ENCODE peak calls at places on chromosome 12, in nine cellular contexts. F is astrocyte; L is HEK293T; J is mucosa of gallbladder; M is right cardiac atrium; T is stimulated activated CD8-positive, alpha-beta memory T cell treated with anti-CD3 and anti-CD28 coated beads, Interleukin-15, amount 100 ng/mL, for 4 hours; U is epithelial cell of proximal tubule; W is NCI-H2029; Z is mesothelial cell of epicardium. X is an unnamed sample.
A peak's percentile ranks its signal among the peaks of the same experiment; 100 is the strongest.

GRCh38 chr12:85504164-85504563 is 224.1 kb downstream of the ALX1 start:
- DNase-seq in Z (no peak), U (no peak), T (no peak), F (no peak), L (no peak), J (no peak), M (no peak), W (no peak), X (no peak)

GRCh38 chr12:97556201-97556824 is 93.7 kb downstream of the RMST start:
- DNase-seq in M (peak; percentile 58), L (no peak), W (peak; percentile 42), Z (no peak), J (no peak), T (no peak), U (peak; percentile 71), F (peak; percentile 89), X (peak; percentile 26)

GRCh38 chr12:6553051-6553868 is 2.6 kb downstream of the IFFO1 start:
- DNase-seq in W (peak; percentile 56), J (no peak), Z (no peak), U (no peak), T (no peak), L (no peak), M (no peak), F (peak; percentile 56), X (no peak)

GRCh38 chr12:78271546-78271945 is 440.9 kb downstream of the NAV3 start:
- DNase-seq in F (peak; percentile 50), M (no peak), L (no peak), Z (no peak), W (no peak), U (no peak), T (no peak), J (no peak), X (no peak)

GRCh38 chr12:20421338-20421890 is 53.1 kb downstream of the PDE3A start:
- DNase-seq in U (no peak), T (no peak), W (no peak), L (no peak), F (no peak), J (no peak), M (no peak), Z (no peak), X (peak; percentile 63)

GRCh38 chr12:23084236-23084995 is 459.4 kb downstream of the ETNK1 start:
- DNase-seq in J (no peak), U (peak; percentile 88), T (no peak), L (no peak), Z (no peak), M (no peak), W (peak; percentile 68), F (peak; percentile 99), X (no peak)

GRCh38 chr12:68237523-68238070 is 12.0 kb upstream of the IL26 start:
- DNase-seq in W (no peak), J (no peak), M (no peak), Z (no peak), U (no peak), F (peak; percentile 52), T (no peak), L (no peak), X (no peak)

GRCh38 chr12:3173008-3173553 is 95.9 kb downstream of the TSPAN9 start:
- DNase-seq in Z (no peak), F (no peak), W (no peak), U (no peak), L (no peak), J (no peak), T (no peak), M (no peak), X (no peak)

GRCh38 chr12:45049912-45050318 is 984 bp downstream of the DBX2 start:
- DNase-seq in U (no peak), L (no peak), M (peak; percentile 39), W (no peak), J (no peak), Z (no peak), T (no peak), F (no peak), X (no peak)

GRCh38 chr12:11805043-11805442 is 155.6 kb downstream of the ETV6 start:
- DNase-seq in M (no peak), T (no peak), U (no peak), L (no peak), J (no peak), F (no peak), Z (no peak), W (no peak), X (no peak)

GRCh38 chr12:11513288-11513687 is 117.9 kb upstream of the PRB2 start:
- DNase-seq in W (no peak), J (no peak), U (no peak), Z (no peak), F (no peak), M (no peak), T (no peak), L (peak; percentile 19), X (no peak)

GRCh38 chr12:96774501-96775256 is 132.4 kb upstream of the NEDD1 start:
- DNase-seq in U (no peak), L (no peak), Z (no peak), M (no peak), J (no peak), F (peak; percentile 49), T (no peak), W (no peak), X (no peak)

GRCh38 chr12:104763163-104763805 is 194.8 kb downstream of the SLC41A2 start:
- DNase-seq in Z (no peak), W (no peak), L (no peak), J (no peak), M (no peak), T (no peak), U (no peak), F (no peak), X (no peak)

GRCh38 chr12:76568888-76569551 is 9.4 kb upstream of the OSBPL8 start:
- DNase-seq in M (no peak), U (no peak), W (no peak), Z (no peak), L (no peak), J (no peak), F (no peak), T (no peak), X (no peak)

GRCh38 chr12:124512667-124513296 is 54.6 kb downstream of the NCOR2 start:
- DNase-seq in J (peak; percentile 84), F (peak; percentile 96), M (peak; percentile 96), W (peak; percentile 68), U (peak; percentile 65), Z (no peak), L (no peak), T (no peak), X (no peak)

GRCh38 chr12:121958521-121959240 is 40.3 kb downstream of the CFAP251 start:
- DNase-seq in L (no peak), M (no peak), T (no peak), F (peak; percentile 27), J (no peak), U (no peak), W (no peak), Z (no peak), X (no peak)

GRCh38 chr12:49348781-49349180 is 2.1 kb downstream of the DNAJC22 start:
- DNase-seq in L (no peak), Z (no peak), T (no peak), F (no peak), J (no peak), U (no peak), W (no peak), M (no peak), X (no peak)

GRCh38 chr12:75872762-75873161 is 158.8 kb downstream of the PHLDA1 start:
- DNase-seq in T (no peak), M (no peak), W (no peak), U (no peak), F (no peak), L (no peak), Z (no peak), J (peak; percentile 27), X (no peak)

GRCh38 chr12:18224745-18225144 is 36.6 kb upstream of the PIK3C2G start:
- DNase-seq in F (peak; percentile 27), W (no peak), U (peak; percentile 9), L (peak; percentile 17), Z (no peak), J (no peak), T (no peak), M (no peak), X (peak; percentile 2)

GRCh38 chr12:49098035-49098451 is 3.4 kb upstream of the DHH start:
- DNase-seq in U (no peak), M (no peak), T (no peak), W (no peak), F (no peak), J (peak; percentile 44), L (peak; percentile 78), Z (no peak), X (no peak)

GRCh38 chr12:20369164-20370000 is 1.0 kb downstream of the PDE3A start:
- DNase-seq in L (peak; percentile 29), Z (peak; percentile 43), T (no peak), F (peak; percentile 62), U (no peak), J (peak; percentile 53), M (peak; percentile 95), W (no peak), X (no peak)

GRCh38 chr12:81294325-81295190 is 216.7 kb downstream of the ACSS3 start:
- DNase-seq in U (no peak), T (no peak), M (no peak), Z (no peak), F (peak; percentile 76), L (no peak), J (no peak), W (no peak), X (no peak)

GRCh38 chr12:98738539-98738938 is 93.4 kb downstream of the APAF1 start:
- DNase-seq in M (no peak), F (no peak), U (no peak), L (no peak), W (no peak), Z (no peak), J (no peak), T (no peak), X (no peak)

GRCh38 chr12:132030367-132031038 is 80.8 kb downstream of the EP400 start:
- DNase-seq in L (no peak), Z (no peak), J (peak; percentile 17), T (no peak), W (no peak), M (peak; percentile 76), U (no peak), F (no peak), X (no peak)

GRCh38 chr12:69405466-69405865 is 45.9 kb downstream of the YEATS4 start:
- DNase-seq in M (no peak), W (no peak), Z (no peak), U (peak; percentile 70), T (no peak), J (peak; percentile 22), F (peak; percentile 100), L (no peak), X (no peak)

GRCh38 chr12:65666876-65667275 is 157.4 kb upstream of the HMGA2 start:
- DNase-seq in Z (no peak), L (no peak), F (peak; percentile 67), T (no peak), W (no peak), J (no peak), U (no peak), M (no peak), X (no peak)

GRCh38 chr12:6376079-6376941 is 947 bp upstream of the SCNN1A start:
- DNase-seq in Z (no peak), J (peak; percentile 64), W (no peak), U (no peak), F (peak; percentile 59), L (peak; percentile 75), M (peak; percentile 77), T (no peak), X (no peak)

GRCh38 chr12:6764011-6764828 is 1.9 kb upstream of the PTMS start:
- DNase-seq in M (peak; percentile 97), Z (peak; percentile 82), F (peak; percentile 99), L (peak; percentile 94), J (peak; percentile 93), U (peak; percentile 86), W (peak; percentile 98), T (no peak), X (peak; percentile 99)

GRCh38 chr12:53803194-53803593 is 51.4 kb upstream of the CISTR start:
- DNase-seq in L (no peak), T (no peak), F (no peak), U (no peak), W (no peak), Z (no peak), J (no peak), M (no peak), X (no peak)

GRCh38 chr12:47819544-47819901 is 180 bp downstream of the HDAC7 start:
- DNase-seq in W (no peak), F (no peak), M (no peak), T (no peak), L (no peak), Z (no peak), U (no peak), J (no peak), X (no peak)

GRCh38 chr12:53235742-53236442 is 3.9 kb upstream of the RARG start:
- DNase-seq in F (no peak), M (no peak), U (no peak), Z (no peak), W (no peak), T (no peak), J (no peak), L (no peak), X (no peak)

X was measured in LNCaP clone FGC.